ENCODE peak calls at places on chromosomes 3 and 15, in four cellular contexts. One of them, this sample, is unnamed.

GRCh38 chr3:31592764-31593163 is 60.0 kb downstream of the STT3B start:
- DNase-seq in right cardiac atrium: no peak
- DNase-seq in GM23338: no peak
- DNase-seq in colonic mucosa: peak
- DNase-seq in this sample: no peak

GRCh38 chr3:102190340-102190723 is 244.5 kb upstream of the ZPLD1 start:
- DNase-seq in GM23338: no peak
- DNase-seq in colonic mucosa: no peak
- DNase-seq in right cardiac atrium: peak
- DNase-seq in this sample: no peak

GRCh38 chr15:57439128-57440030 is 63.1 kb downstream of the CGNL1 start:
- DNase-seq in right cardiac atrium: no peak
- DNase-seq in colonic mucosa: no peak
- DNase-seq in GM23338: no peak
- DNase-seq in this sample: no peak

GRCh38 chr3:25428003-25428861 is at the start of gene RARB:
- DNase-seq in right cardiac atrium: peak
- DNase-seq in colonic mucosa: peak
- DNase-seq in GM23338: peak
- DNase-seq in this sample: peak

GRCh38 chr3:28916713-28917499 is 364.0 kb upstream of the RBMS3 start:
- DNase-seq in GM23338: peak
- DNase-seq in right cardiac atrium: peak
- DNase-seq in colonic mucosa: peak
- DNase-seq in this sample: peak

GRCh38 chr3:129487183-129487867 is 41.1 kb upstream of the RHO start:
- DNase-seq in colonic mucosa: no peak
- DNase-seq in GM23338: no peak
- DNase-seq in right cardiac atrium: no peak
- DNase-seq in this sample: no peak

GRCh38 chr15:24956131-24956838 is 1.5 kb downstream of the SNRPN start:
- DNase-seq in right cardiac atrium: peak
- DNase-seq in colonic mucosa: peak
- DNase-seq in GM23338: peak
- DNase-seq in this sample: peak

GRCh38 chr15:60614862-60615771 is 136.2 kb upstream of the ICE2 start:
- DNase-seq in right cardiac atrium: no peak
- DNase-seq in colonic mucosa: peak
- DNase-seq in GM23338: peak
- DNase-seq in this sample: no peak

GRCh38 chr15:40912478-40912877 is 16.7 kb upstream of the DLL4 start:
- DNase-seq in colonic mucosa: no peak
- DNase-seq in right cardiac atrium: no peak
- DNase-seq in GM23338: no peak
- DNase-seq in this sample: no peak

GRCh38 chr3:12916159-12916558 is 74.8 kb upstream of the RPL32 start:
- DNase-seq in GM23338: no peak
- DNase-seq in right cardiac atrium: no peak
- DNase-seq in colonic mucosa: no peak
- DNase-seq in this sample: no peak

GRCh38 chr15:58873267-58873666 is 60.2 kb downstream of the SLTM start:
- DNase-seq in GM23338: no peak
- DNase-seq in right cardiac atrium: no peak
- DNase-seq in colonic mucosa: no peak
- DNase-seq in this sample: no peak

GRCh38 chr3:158103131-158103955 is 2.9 kb downstream of the SHOX2 start:
- DNase-seq in GM23338: peak
- DNase-seq in colonic mucosa: peak
- DNase-seq in right cardiac atrium: peak
- DNase-seq in this sample: peak

GRCh38 chr15:38176155-38176554 is 76.5 kb upstream of the SPRED1 start:
- DNase-seq in right cardiac atrium: no peak
- DNase-seq in colonic mucosa: no peak
- DNase-seq in GM23338: no peak
- DNase-seq in this sample: no peak

GRCh38 chr15:70560617-70561328 is 202.6 kb downstream of the UACA start:
- DNase-seq in GM23338: peak
- DNase-seq in colonic mucosa: no peak
- DNase-seq in right cardiac atrium: no peak
- DNase-seq in this sample: no peak

GRCh38 chr3:130783629-130784028 is 37.0 kb upstream of the PIK3R4 start:
- DNase-seq in GM23338: no peak
- DNase-seq in right cardiac atrium: no peak
- DNase-seq in colonic mucosa: no peak
- DNase-seq in this sample: no peak

GRCh38 chr15:89243046-89243690 is 611 bp upstream of the FANCI start:
- DNase-seq in GM23338: peak
- DNase-seq in right cardiac atrium: peak
- DNase-seq in colonic mucosa: no peak
- DNase-seq in this sample: no peak

GRCh38 chr15:96353931-96354730 is 23.6 kb downstream of the NR2F2 start:
- DNase-seq in colonic mucosa: no peak
- DNase-seq in right cardiac atrium: peak
- DNase-seq in GM23338: peak
- DNase-seq in this sample: no peak

GRCh38 chr15:41585140-41586047 is 26.4 kb downstream of the TYRO3 start:
- DNase-seq in colonic mucosa: peak
- DNase-seq in right cardiac atrium: peak
- DNase-seq in GM23338: peak
- DNase-seq in this sample: peak

GRCh38 chr15:73771380-73772095 is 18.4 kb upstream of the INSYN1 start:
- DNase-seq in GM23338: peak
- DNase-seq in colonic mucosa: no peak
- DNase-seq in right cardiac atrium: no peak
- DNase-seq in this sample: no peak

GRCh38 chr3:30232142-30232541 is 374.3 kb upstream of the TGFBR2 start:
- DNase-seq in GM23338: no peak
- DNase-seq in right cardiac atrium: peak
- DNase-seq in colonic mucosa: no peak
- DNase-seq in this sample: peak

GRCh38 chr3:45832691-45833090 is 9.2 kb downstream of the LZTFL1 start:
- DNase-seq in colonic mucosa: no peak
- DNase-seq in right cardiac atrium: no peak
- DNase-seq in GM23338: peak
- DNase-seq in this sample: no peak

GRCh38 chr3:81581966-81582599 is 179.4 kb downstream of the GBE1 start:
- DNase-seq in right cardiac atrium: peak
- DNase-seq in GM23338: peak
- DNase-seq in colonic mucosa: peak
- DNase-seq in this sample: no peak

GRCh38 chr15:73368301-73369072 is at the start of gene HCN4:
- DNase-seq in GM23338: peak
- DNase-seq in colonic mucosa: no peak
- DNase-seq in right cardiac atrium: peak
- DNase-seq in this sample: peak

GRCh38 chr15:98650871-98651481 is 2.6 kb downstream of the IGF1R start:
- DNase-seq in right cardiac atrium: no peak
- DNase-seq in GM23338: no peak
- DNase-seq in colonic mucosa: peak
- DNase-seq in this sample: no peak

GRCh38 chr15:38128389-38128788 is 124.2 kb upstream of the SPRED1 start:
- DNase-seq in colonic mucosa: no peak
- DNase-seq in GM23338: no peak
- DNase-seq in right cardiac atrium: no peak
- DNase-seq in this sample: no peak

GRCh38 chr3:16189201-16189600 is 14.7 kb downstream of the GALNT15 start:
- DNase-seq in GM23338: no peak
- DNase-seq in colonic mucosa: no peak
- DNase-seq in right cardiac atrium: no peak
- DNase-seq in this sample: no peak

GRCh38 chr3:127777861-127778711 is 44.2 kb downstream of the MGLL start:
- DNase-seq in GM23338: no peak
- DNase-seq in right cardiac atrium: no peak
- DNase-seq in colonic mucosa: no peak
- DNase-seq in this sample: no peak

GRCh38 chr3:125137432-125138033 is 75.0 kb downstream of the SLC12A8 start:
- DNase-seq in colonic mucosa: no peak
- DNase-seq in GM23338: no peak
- DNase-seq in right cardiac atrium: no peak
- DNase-seq in this sample: no peak

GRCh38 chr3:183912895-183913579 is 28.4 kb upstream of the PARL start:
- DNase-seq in right cardiac atrium: no peak
- DNase-seq in colonic mucosa: peak
- DNase-seq in GM23338: no peak
- DNase-seq in this sample: no peak

GRCh38 chr3:53503185-53503584 is 8.8 kb downstream of the CACNA1D start:
- DNase-seq in GM23338: no peak
- DNase-seq in right cardiac atrium: no peak
- DNase-seq in colonic mucosa: no peak
- DNase-seq in this sample: no peak
- H3K27ac ChIP-seq in GM23338: no peak
- H3K27ac ChIP-seq in right cardiac atrium: no peak
- H3K27ac ChIP-seq in colonic mucosa: no peak
- H3K27ac ChIP-seq in this sample: no peak

GRCh38 chr15:51842852-51843737 is 13.6 kb downstream of the TMOD3 start:
- DNase-seq in GM23338: no peak
- DNase-seq in right cardiac atrium: no peak
- DNase-seq in colonic mucosa: no peak
- DNase-seq in this sample: no peak

GRCh38 chr15:51846463-51847230 is 17.2 kb downstream of the TMOD3 start:
- DNase-seq in GM23338: no peak
- DNase-seq in colonic mucosa: no peak
- DNase-seq in right cardiac atrium: no peak
- DNase-seq in this sample: no peak

GRCh38 chr15:51842265-51842664 is 12.8 kb downstream of the TMOD3 start:
- DNase-seq in colonic mucosa: no peak
- DNase-seq in GM23338: no peak
- DNase-seq in right cardiac atrium: no peak
- DNase-seq in this sample: no peak

GRCh38 chr15:51846066-51846462 is 16.6 kb downstream of the TMOD3 start:
- DNase-seq in colonic mucosa: no peak
- DNase-seq in right cardiac atrium: no peak
- DNase-seq in GM23338: no peak
- DNase-seq in this sample: no peak

GRCh38 chr15:51844747-51845426 is 15.4 kb downstream of the TMOD3 start:
- DNase-seq in GM23338: no peak
- DNase-seq in right cardiac atrium: no peak
- DNase-seq in colonic mucosa: no peak
- DNase-seq in this sample: no peak
- H3K27ac ChIP-seq in GM23338: no peak
- H3K27ac ChIP-seq in right cardiac atrium: peak
- H3K27ac ChIP-seq in colonic mucosa: no peak
- H3K27ac ChIP-seq in this sample: peak

GRCh38 chr3:63855333-63855940 is 8.2 kb downstream of the THOC7 start:
- DNase-seq in colonic mucosa: no peak
- DNase-seq in right cardiac atrium: no peak
- DNase-seq in GM23338: peak
- DNase-seq in this sample: no peak
- H3K27ac ChIP-seq in colonic mucosa: no peak
- H3K27ac ChIP-seq in right cardiac atrium: no peak
- H3K27ac ChIP-seq in GM23338: peak
- H3K27ac ChIP-seq in this sample: no peak

GRCh38 chr15:64185331-64185911 is 22.6 kb upstream of the PPIB start:
- DNase-seq in colonic mucosa: no peak
- DNase-seq in right cardiac atrium: no peak
- DNase-seq in GM23338: no peak
- DNase-seq in this sample: no peak
- H3K27ac ChIP-seq in colonic mucosa: no peak
- H3K27ac ChIP-seq in right cardiac atrium: no peak
- H3K27ac ChIP-seq in GM23338: no peak
- H3K27ac ChIP-seq in this sample: no peak

GRCh38 chr3:155236473-155236872 is 57.0 kb downstream of the STRIT1 start:
- DNase-seq in colonic mucosa: no peak
- DNase-seq in right cardiac atrium: no peak
- DNase-seq in GM23338: no peak
- DNase-seq in this sample: no peak

GRCh38 chr3:155230382-155230781 is 63.1 kb downstream of the STRIT1 start:
- DNase-seq in right cardiac atrium: no peak
- DNase-seq in colonic mucosa: no peak
- DNase-seq in GM23338: no peak
- DNase-seq in this sample: no peak

GRCh38 chr3:155231792-155232191 is 61.7 kb downstream of the STRIT1 start:
- DNase-seq in GM23338: no peak
- DNase-seq in colonic mucosa: no peak
- DNase-seq in right cardiac atrium: no peak
- DNase-seq in this sample: no peak

GRCh38 chr3:155232605-155233004 is 60.9 kb downstream of the STRIT1 start:
- DNase-seq in GM23338: peak
- DNase-seq in colonic mucosa: no peak
- DNase-seq in right cardiac atrium: peak
- DNase-seq in this sample: peak

DNA sequence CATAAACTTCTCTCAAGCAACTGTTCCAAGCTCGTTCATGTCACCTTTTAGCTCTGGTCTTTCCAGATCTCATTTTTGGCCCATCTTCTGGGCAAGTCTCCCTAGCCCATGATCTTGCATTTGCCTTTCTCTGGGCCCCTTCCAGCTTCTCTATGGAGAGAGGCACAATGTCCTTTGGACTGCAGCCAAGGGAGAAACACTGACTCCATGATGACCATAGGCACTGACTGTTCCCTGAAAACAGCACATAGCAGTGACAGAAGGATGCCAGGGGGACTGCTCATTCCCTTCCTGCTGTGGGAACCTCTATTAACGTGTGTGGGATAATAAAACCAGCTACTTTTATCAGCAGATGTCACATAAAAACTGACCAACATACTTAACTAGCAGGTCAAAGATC is 60.3 kb downstream of the STRIT1 start:
- DNase-seq in GM23338: no peak
- DNase-seq in colonic mucosa: no peak
- DNase-seq in right cardiac atrium: peak
- DNase-seq in this sample: no peak
- H3K27ac ChIP-seq in GM23338: no peak
- H3K27ac ChIP-seq in colonic mucosa: no peak
- H3K27ac ChIP-seq in right cardiac atrium: peak
- H3K27ac ChIP-seq in this sample: peak

DNA sequence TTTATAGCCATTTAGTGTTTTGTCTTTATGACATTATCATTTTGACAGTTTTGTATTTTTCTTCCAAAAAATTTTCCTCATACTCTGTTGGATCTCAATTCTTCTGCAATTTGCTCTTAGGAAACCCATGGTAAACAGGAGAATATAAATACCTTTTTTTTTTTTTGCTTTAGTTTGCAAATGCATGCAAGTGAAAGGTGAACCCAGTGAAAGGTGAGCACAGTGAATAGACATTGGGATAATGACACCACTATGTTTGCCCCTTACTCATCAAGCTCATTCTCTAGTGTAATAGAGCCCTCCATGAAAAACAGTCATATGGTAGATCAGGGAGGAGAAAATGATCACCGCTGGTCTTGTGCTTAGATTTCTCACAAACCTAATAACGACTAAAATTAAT is 59.0 kb upstream of the TRPC1 start:
- DNase-seq in right cardiac atrium: no peak
- DNase-seq in GM23338: peak
- DNase-seq in colonic mucosa: no peak
- DNase-seq in this sample: no peak
- H3K27ac ChIP-seq in right cardiac atrium: no peak
- H3K27ac ChIP-seq in GM23338: no peak
- H3K27ac ChIP-seq in colonic mucosa: peak
- H3K27ac ChIP-seq in this sample: no peak

DNA sequence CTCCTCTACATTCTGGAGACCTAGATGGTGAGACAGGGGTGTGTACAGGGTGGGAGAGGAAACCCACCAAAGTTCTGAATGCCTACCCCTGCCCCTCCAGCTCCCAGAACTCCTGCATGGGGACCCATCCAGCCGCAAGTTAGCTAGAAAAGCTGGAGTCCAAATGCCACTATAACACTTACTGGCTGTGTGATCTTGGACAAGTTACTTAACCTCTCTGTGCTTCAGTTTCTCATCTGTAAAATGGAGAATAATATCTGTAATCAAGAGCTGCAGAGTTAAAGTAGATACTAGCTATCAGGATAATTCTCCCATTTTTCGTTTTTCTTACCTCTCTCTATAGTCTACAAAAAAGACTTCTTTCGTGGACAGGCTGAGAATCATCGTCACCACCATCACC is 63.4 kb downstream of the ADCY5 start:
- DNase-seq in colonic mucosa: no peak
- DNase-seq in right cardiac atrium: no peak
- DNase-seq in GM23338: no peak
- DNase-seq in this sample: no peak
- H3K27ac ChIP-seq in colonic mucosa: peak
- H3K27ac ChIP-seq in right cardiac atrium: peak
- H3K27ac ChIP-seq in GM23338: no peak
- H3K27ac ChIP-seq in this sample: peak